ENCODE peak calls at places on chromosome 18, in eight cellular contexts. B, V, L, T, Q, Y, E and M are unnamed samples.

GRCh38 chr18:77055429-77056310 is 76.9 kb downstream of the MBP start:
- DNase-seq in B (peak), V (no peak), L (no peak), T (peak), Q (no peak), Y (no peak), E (peak), M (no peak)

GRCh38 chr18:23673725-23674124 is 11.0 kb upstream of the ANKRD29 start:
- DNase-seq in B (no peak), V (peak), L (no peak), T (no peak), Q (no peak), Y (no peak), E (no peak), M (no peak)

GRCh38 chr18:78732273-78733210 is 247.1 kb upstream of the SALL3 start:
- DNase-seq in B (no peak), V (no peak), L (no peak), T (peak), Q (no peak), Y (no peak), E (peak), M (no peak)

GRCh38 chr18:13313006-13313661 is 94.6 kb downstream of the LDLRAD4 start:
- DNase-seq in B (no peak), V (no peak), L (no peak), T (peak), Q (no peak), Y (no peak), E (no peak), M (no peak)

GRCh38 chr18:13377496-13377895 is 158.9 kb downstream of the LDLRAD4 start:
- DNase-seq in B (no peak), V (no peak), L (no peak), T (no peak), Q (no peak), Y (no peak), E (no peak), M (no peak)

GRCh38 chr18:55256568-55257289 is 297.5 kb upstream of the CCDC68 start:
- DNase-seq in B (peak), V (no peak), L (no peak), T (no peak), Q (no peak), Y (no peak), E (no peak), M (no peak)

GRCh38 chr18:51266736-51267135 is 69.3 kb upstream of the MEX3C start:
- DNase-seq in B (no peak), V (peak), L (no peak), T (no peak), Q (no peak), Y (no peak), E (no peak), M (no peak)

GRCh38 chr18:28365406-28365805 is 188.5 kb upstream of the CDH2 start:
- DNase-seq in B (peak), V (no peak), L (peak), T (no peak), Q (no peak), Y (no peak), E (peak), M (no peak)

GRCh38 chr18:14086459-14087231 is 45.6 kb downstream of the ZNF519 start:
- DNase-seq in B (peak), V (peak), L (peak), T (no peak), Q (no peak), Y (no peak), E (no peak), M (peak)

GRCh38 chr18:75139226-75139911 is 69.6 kb downstream of the PTGR3 start:
- DNase-seq in B (no peak), V (no peak), L (no peak), T (no peak), Q (no peak), Y (no peak), E (no peak), M (no peak)

GRCh38 chr18:26482567-26482966 is 65.8 kb downstream of the KCTD1 start:
- DNase-seq in B (peak), V (no peak), L (no peak), T (no peak), Q (no peak), Y (no peak), E (no peak), M (no peak)

DNA sequence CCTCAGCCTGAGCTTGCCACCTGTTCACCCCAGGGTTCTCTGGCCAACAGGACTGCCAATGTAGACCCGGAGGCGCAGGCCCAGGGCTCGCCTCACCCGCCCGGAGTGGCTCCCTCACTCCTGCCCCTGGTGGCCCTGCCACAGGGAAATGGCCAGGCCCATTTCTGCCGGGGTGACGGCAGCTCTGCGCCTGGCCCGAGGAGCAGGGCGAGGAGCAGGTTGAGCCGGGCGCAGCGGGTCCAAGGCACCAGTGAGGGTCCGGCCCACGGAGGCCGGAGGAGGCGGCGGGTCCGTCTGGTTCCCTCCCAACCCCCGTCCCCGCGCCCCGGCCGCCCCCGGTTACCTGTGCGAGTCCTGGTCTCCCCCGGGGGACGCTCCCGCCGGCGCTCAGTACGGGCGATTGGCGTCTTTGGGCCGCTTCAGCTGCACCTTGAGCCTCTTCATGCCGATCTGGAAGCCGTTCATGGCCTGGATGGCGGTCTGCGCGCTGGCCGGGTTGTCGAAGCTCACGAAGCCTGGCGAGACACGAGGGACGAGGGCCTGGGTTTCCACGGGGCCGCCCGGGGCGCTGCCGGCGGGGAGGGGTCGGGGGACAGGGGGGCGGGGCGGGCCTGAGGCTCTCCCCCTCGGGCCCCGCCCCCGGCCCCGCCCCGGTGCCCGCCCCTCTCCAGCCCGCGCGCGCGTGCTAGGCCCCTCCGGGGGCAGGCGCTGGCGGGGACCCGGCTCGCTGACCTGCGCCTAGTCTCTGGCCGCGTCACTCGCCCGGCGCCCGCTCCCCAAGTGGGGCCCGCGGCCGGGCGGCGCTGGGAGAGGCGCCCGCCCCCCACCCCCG is 312.0 kb downstream of the CELF4 start:
- DNase-seq in B (peak), V (no peak), L (peak), T (peak), Q (no peak), Y (peak), E (no peak), M (no peak)
- TF ChIP-seq CTCF in B (no peak), V (no peak), L (peak), T (no peak), Q (no peak), Y (no peak), E (no peak), M (no peak)

GRCh38 chr18:56913970-56914369 is 232.9 kb upstream of the BOD1L2 start:
- DNase-seq in B (no peak), V (no peak), L (no peak), T (no peak), Q (no peak), Y (no peak), E (no peak), M (no peak)
- H3K4me3 ChIP-seq in B (no peak), V (no peak), L (no peak), T (no peak), Q (no peak), Y (no peak), E (no peak), M (no peak)

GRCh38 chr18:41814651-41815050 is 140.4 kb upstream of the PIK3C3 start:
- DNase-seq in B (no peak), V (no peak), L (no peak), T (no peak), Q (no peak), Y (no peak), E (no peak), M (no peak)

GRCh38 chr18:41820784-41821183 is 134.2 kb upstream of the PIK3C3 start:
- DNase-seq in B (no peak), V (no peak), L (no peak), T (no peak), Q (no peak), Y (no peak), E (no peak), M (no peak)

GRCh38 chr18:41818381-41819355 is 136.4 kb upstream of the PIK3C3 start:
- DNase-seq in B (no peak), V (no peak), L (no peak), T (no peak), Q (no peak), Y (no peak), E (no peak), M (no peak)
- TF ChIP-seq CTCF in B (no peak), V (no peak), L (no peak), T (no peak), Q (no peak), Y (no peak), E (no peak), M (no peak)

GRCh38 chr18:47746615-47747014 is 183.8 kb downstream of the SMAD2 start:
- DNase-seq in B (no peak), V (no peak), L (no peak), T (peak), Q (no peak), Y (no peak), E (no peak), M (no peak)

GRCh38 chr18:47749195-47749973 is 181.1 kb downstream of the SMAD2 start:
- DNase-seq in B (peak), V (peak), L (peak), T (peak), Q (no peak), Y (peak), E (peak), M (no peak)

GRCh38 chr18:47747260-47747795 is 183.1 kb downstream of the SMAD2 start:
- DNase-seq in B (no peak), V (no peak), L (no peak), T (peak), Q (no peak), Y (no peak), E (no peak), M (no peak)

GRCh38 chr18:47750889-47751423 is 179.5 kb downstream of the SMAD2 start:
- DNase-seq in B (peak), V (no peak), L (no peak), T (peak), Q (no peak), Y (no peak), E (no peak), M (no peak)

DNA sequence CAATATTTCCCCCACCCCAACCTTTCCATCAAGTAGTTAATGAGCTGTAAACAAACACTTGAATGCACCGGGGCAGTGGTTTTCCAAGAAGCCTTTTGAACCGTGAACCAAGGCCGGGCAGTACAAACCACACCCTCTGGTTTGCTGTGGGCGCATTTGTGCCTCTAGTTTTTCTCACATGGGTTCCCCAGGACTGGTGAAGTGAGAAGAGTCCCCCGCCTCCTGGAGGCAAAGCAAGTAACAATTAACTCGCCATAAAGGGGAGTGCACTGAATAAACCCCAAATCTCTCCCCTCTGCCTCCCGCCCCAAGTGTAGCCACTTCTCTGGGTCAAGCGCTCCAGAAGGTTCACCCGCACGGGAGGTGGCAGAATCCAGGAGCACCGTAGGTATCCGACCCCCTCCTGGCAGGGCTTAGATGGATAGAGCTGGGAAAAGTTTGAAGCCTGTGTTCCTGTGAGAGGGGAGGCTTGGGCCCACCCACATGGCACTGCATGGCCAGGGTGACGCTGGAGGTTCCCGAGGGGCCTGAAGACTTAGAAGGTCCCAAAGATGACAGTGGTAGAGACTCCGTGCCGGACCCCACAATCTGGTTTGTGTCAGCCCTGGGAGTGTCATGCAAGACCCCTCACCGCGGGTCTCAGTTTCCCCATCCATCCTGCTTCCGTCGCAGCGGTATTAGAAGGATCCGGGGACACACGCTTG is 182.2 kb downstream of the SMAD2 start:
- DNase-seq in B (no peak), V (no peak), L (no peak), T (peak), Q (no peak), Y (no peak), E (no peak), M (no peak)
- H3K4me3 ChIP-seq in B (no peak), V (no peak), L (no peak), T (peak), Q (no peak), Y (no peak), E (no peak), M (no peak)

DNA sequence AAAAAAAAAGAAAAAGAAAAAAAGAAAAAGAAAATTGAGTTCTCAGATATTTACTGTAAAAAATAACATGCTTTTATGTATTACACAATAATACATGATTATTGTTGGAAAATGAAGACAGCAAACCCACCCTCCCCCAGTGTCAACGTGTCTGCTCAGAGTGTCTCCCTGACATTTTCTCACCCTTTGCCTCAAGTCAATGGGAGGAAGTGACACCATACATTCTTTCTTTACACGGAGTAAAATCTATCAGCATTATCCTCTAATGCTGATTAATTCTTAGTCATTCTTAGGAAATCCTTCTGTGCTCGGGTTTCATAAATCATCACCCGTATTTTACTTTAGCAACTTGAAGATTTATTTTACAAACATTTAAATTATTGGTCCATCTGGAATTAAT is 32.0 kb downstream of the CTAGE1 start:
- DNase-seq in B (peak), V (no peak), L (no peak), T (no peak), Q (no peak), Y (no peak), E (no peak), M (no peak)
- TF ChIP-seq CTCF in B (no peak), V (no peak), L (no peak), T (no peak), Q (no peak), Y (no peak), E (no peak), M (no peak)

DNA sequence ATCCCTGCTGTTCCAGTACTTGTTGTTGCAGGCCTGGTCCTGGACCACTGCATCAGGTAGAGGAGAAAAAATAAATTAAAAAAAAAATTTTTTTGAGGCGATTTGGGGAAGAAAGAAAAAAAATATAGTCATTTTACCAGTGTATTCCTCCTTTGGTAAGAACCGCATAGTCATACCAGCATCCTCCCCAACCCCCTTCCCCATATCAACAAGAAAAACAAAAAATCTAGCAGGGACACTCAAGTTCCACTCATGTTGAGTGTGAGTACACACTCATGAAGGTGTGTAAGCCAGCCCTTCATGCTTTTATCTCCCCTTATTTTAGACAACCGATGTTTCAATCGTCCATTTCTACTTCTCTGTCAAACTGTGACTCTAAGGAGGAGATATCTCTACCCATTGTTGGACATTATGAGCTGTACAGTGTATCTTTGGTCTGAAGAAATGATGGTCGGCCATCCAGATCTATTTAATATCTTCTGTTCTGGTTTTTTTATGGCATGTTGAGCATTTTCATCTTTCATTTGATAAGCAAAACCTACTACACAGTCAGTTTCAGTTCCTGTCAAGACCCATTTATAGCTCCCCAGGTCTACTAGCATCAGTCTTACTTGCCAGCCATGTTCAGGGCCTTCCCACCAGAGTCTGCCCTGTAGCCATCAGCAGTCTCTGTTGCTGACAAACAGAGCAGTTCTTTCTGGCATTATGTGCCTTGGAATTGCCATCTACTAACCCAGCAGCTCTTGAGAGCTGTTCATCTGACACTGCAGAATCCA is 20.0 kb downstream of the ELP2 start:
- DNase-seq in B (no peak), V (peak), L (no peak), T (no peak), Q (peak), Y (no peak), E (no peak), M (peak)
- H3K4me3 ChIP-seq in B (no peak), V (no peak), L (no peak), T (no peak), Q (peak), Y (no peak), E (no peak), M (no peak)

DNA sequence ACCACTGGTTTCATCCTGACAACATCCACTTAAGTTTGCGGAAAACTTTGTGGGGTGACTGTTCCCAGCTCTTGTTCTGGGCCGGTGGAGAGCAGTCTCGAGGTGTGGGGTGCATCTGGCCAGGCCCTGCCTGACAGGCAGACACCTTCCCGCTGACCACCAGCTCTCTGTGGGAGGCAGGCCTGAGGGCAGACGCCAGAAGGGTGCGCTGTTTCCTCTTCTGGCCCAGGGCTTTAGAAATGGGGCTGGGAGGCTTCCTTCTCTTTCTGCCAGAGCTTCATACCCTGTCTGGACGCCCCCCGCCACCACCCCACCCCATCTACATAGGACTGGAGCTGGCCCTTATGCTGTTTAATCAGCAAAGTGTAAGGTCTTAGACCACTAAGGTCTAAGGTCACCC is 263.8 kb downstream of the LOXHD1 start:
- DNase-seq in B (no peak), V (no peak), L (no peak), T (no peak), Q (no peak), Y (no peak), E (no peak), M (no peak)
- TF ChIP-seq CTCF in B (no peak), V (peak), L (peak), T (no peak), Q (peak), Y (no peak), E (no peak), M (peak)

GRCh38 chr18:7566587-7567486 is at the start of gene PTPRM:
- DNase-seq in B (peak), V (peak), L (peak), T (peak), Q (no peak), Y (peak), E (peak), M (no peak)

GRCh38 chr18:7567487-7568425 is 640 bp downstream of the PTPRM start:
- DNase-seq in B (peak), V (peak), L (peak), T (peak), Q (no peak), Y (peak), E (peak), M (no peak)

GRCh38 chr18:7566244-7566586 is 901 bp upstream of the PTPRM start:
- DNase-seq in B (no peak), V (no peak), L (no peak), T (no peak), Q (no peak), Y (no peak), E (no peak), M (no peak)

GRCh38 chr18:7565677-7566076 is 1.4 kb upstream of the PTPRM start:
- DNase-seq in B (no peak), V (no peak), L (no peak), T (no peak), Q (no peak), Y (no peak), E (no peak), M (no peak)

DNA sequence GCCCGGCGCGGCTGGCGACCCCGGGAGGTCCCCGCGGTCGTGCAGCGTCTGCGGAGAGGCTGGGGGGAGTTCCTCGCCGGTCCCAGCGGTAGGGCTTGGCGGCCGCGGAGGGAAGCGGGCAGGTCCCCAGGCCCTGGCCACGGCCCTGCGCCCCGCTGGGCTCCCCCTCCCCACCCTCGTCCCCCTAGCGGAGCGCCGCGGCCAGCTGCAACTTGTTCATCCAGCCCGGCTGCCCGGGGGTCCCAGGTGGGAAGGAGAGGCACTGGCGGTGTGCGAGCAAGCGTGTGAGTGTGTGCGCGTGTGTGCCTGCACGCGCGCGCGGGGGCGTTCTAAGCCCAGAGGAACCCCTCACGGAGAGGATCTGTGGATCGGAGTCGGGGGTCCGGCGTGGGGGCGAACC is 1.3 kb downstream of the PTPRM start:
- DNase-seq in B (no peak), V (peak), L (peak), T (peak), Q (no peak), Y (peak), E (peak), M (no peak)
- H3K4me3 ChIP-seq in B (peak), V (peak), L (peak), T (peak), Q (no peak), Y (peak), E (peak), M (no peak)